ENCODE peak calls at places on chromosome 21, in nine cellular contexts. L is HCT116, M is fibroblast of lung, Y is GM12878, Z is ascending aorta, Q is left lung, N is lower lobe of right lung, E is SJSA1, C is iPS DF 6.9. W is an unnamed sample.

GRCh38 chr21:16942703-16943102 is 570.1 kb upstream of the CXADR start:
- DNase-seq in L (no peak), M (peak), Y (no peak), Z (no peak), Q (no peak), N (no peak), E (no peak), C (peak), W (no peak)

GRCh38 chr21:38769253-38769780 is 36.4 kb upstream of the ETS2 start:
- DNase-seq in L (no peak), M (peak), Y (no peak), Z (no peak), Q (no peak), N (no peak), E (peak), C (no peak), W (no peak)

GRCh38 chr21:42624936-42625335 is 28.5 kb upstream of the PDE9A start:
- DNase-seq in L (no peak), M (no peak), Y (no peak), Z (no peak), Q (no peak), N (no peak), E (no peak), C (no peak), W (no peak)

GRCh38 chr21:25396135-25396711 is 211.1 kb downstream of the MRPL39 start:
- DNase-seq in L (no peak), M (no peak), Y (peak), Z (no peak), Q (no peak), N (no peak), E (no peak), C (no peak), W (no peak)

GRCh38 chr21:22062472-22063139 is 1064.4 kb downstream of the NCAM2 start:
- DNase-seq in L (no peak), M (no peak), Y (no peak), Z (no peak), Q (no peak), N (no peak), E (no peak), C (no peak), W (no peak)

GRCh38 chr21:17711896-17712295 is 99.2 kb upstream of the BTG3 start:
- DNase-seq in L (no peak), M (no peak), Y (no peak), Z (no peak), Q (no peak), N (no peak), E (no peak), C (no peak), W (no peak)

GRCh38 chr21:23811802-23812201 is 1795.5 kb downstream of the MRPL39 start:
- DNase-seq in L (no peak), M (no peak), Y (no peak), Z (no peak), Q (no peak), N (no peak), E (no peak), C (no peak), W (no peak)

GRCh38 chr21:46045154-46045553 is 52.8 kb upstream of the COL6A2 start:
- DNase-seq in L (no peak), M (no peak), Y (no peak), Z (no peak), Q (no peak), N (no peak), E (no peak), C (no peak), W (no peak)

GRCh38 chr21:32886339-32886738 is 114.8 kb upstream of the PAXBP1 start:
- DNase-seq in L (no peak), M (no peak), Y (no peak), Z (no peak), Q (no peak), N (no peak), E (no peak), C (no peak), W (no peak)

GRCh38 chr21:42495765-42496119 is 282 bp downstream of the RSPH1 start:
- DNase-seq in L (no peak), M (no peak), Y (no peak), Z (no peak), Q (no peak), N (no peak), E (no peak), C (no peak), W (peak)

GRCh38 chr21:25639167-25639921 is at the start of gene JAM2:
- DNase-seq in L (no peak), M (peak), Y (no peak), Z (no peak), Q (peak), N (peak), E (no peak), C (no peak), W (no peak)

GRCh38 chr21:32565856-32566465 is 19.4 kb downstream of the TCP10L start:
- DNase-seq in L (no peak), M (peak), Y (no peak), Z (no peak), Q (no peak), N (no peak), E (no peak), C (no peak), W (no peak)

GRCh38 chr21:37546949-37547614 is 180.5 kb downstream of the DYRK1A start:
- DNase-seq in L (no peak), M (peak), Y (no peak), Z (no peak), Q (no peak), N (no peak), E (no peak), C (no peak), W (no peak)

GRCh38 chr21:36763305-36763704 is 64.4 kb downstream of the SIM2 start:
- DNase-seq in L (no peak), M (no peak), Y (no peak), Z (no peak), Q (no peak), N (no peak), E (no peak), C (no peak), W (no peak)

GRCh38 chr21:33396966-33397365 is 6.2 kb upstream of the IFNGR2 start:
- DNase-seq in L (no peak), M (peak), Y (no peak), Z (no peak), Q (no peak), N (no peak), E (no peak), C (no peak), W (no peak)

GRCh38 chr21:45513003-45513706 is 29.1 kb downstream of the SLC19A1 start:
- DNase-seq in L (no peak), M (no peak), Y (no peak), Z (no peak), Q (peak), N (peak), E (no peak), C (no peak), W (no peak)

GRCh38 chr21:41247561-41247968 is 69.0 kb upstream of the FAM3B start:
- DNase-seq in L (no peak), M (peak), Y (no peak), Z (peak), Q (no peak), N (no peak), E (peak), C (no peak), W (no peak)

GRCh38 chr21:45294509-45295291 is 7.0 kb upstream of the POFUT2 start:
- DNase-seq in L (no peak), M (peak), Y (no peak), Z (peak), Q (peak), N (peak), E (peak), C (no peak), W (no peak)

GRCh38 chr21:36696640-36697472 is 2.1 kb upstream of the SIM2 start:
- DNase-seq in L (no peak), M (no peak), Y (no peak), Z (no peak), Q (peak), N (no peak), E (no peak), C (no peak), W (no peak)

GRCh38 chr21:44423941-44424607 is 31.2 kb upstream of the LRRC3 start:
- DNase-seq in L (no peak), M (no peak), Y (no peak), Z (no peak), Q (peak), N (no peak), E (peak), C (no peak), W (no peak)

GRCh38 chr21:45306832-45307571 is 19.3 kb upstream of the POFUT2 start:
- DNase-seq in L (no peak), M (peak), Y (no peak), Z (peak), Q (peak), N (peak), E (no peak), C (no peak), W (peak)

GRCh38 chr21:25887646-25888321 is 153.0 kb downstream of the GABPA start:
- DNase-seq in L (no peak), M (no peak), Y (no peak), Z (no peak), Q (no peak), N (no peak), E (no peak), C (no peak), W (no peak)

GRCh38 chr21:33642896-33643657 is 776 bp downstream of the ITSN1 start:
- DNase-seq in L (no peak), M (peak), Y (no peak), Z (no peak), Q (peak), N (peak), E (peak), C (no peak), W (no peak)

GRCh38 chr21:31500071-31500470 is 156.0 kb upstream of the TIAM1 start:
- DNase-seq in L (no peak), M (no peak), Y (no peak), Z (no peak), Q (no peak), N (no peak), E (no peak), C (no peak), W (no peak)

GRCh38 chr21:32604484-32604883 is 7.7 kb downstream of the CFAP298 start:
- DNase-seq in L (no peak), M (no peak), Y (no peak), Z (no peak), Q (no peak), N (no peak), E (no peak), C (peak), W (no peak)

GRCh38 chr21:42160111-42160949 is 58.6 kb upstream of the ABCG1 start:
- DNase-seq in L (no peak), M (no peak), Y (no peak), Z (no peak), Q (no peak), N (no peak), E (peak), C (no peak), W (no peak)

GRCh38 chr21:18760247-18760646 is 356.7 kb upstream of the TMPRSS15 start:
- DNase-seq in L (no peak), M (no peak), Y (no peak), Z (no peak), Q (no peak), N (no peak), E (no peak), C (no peak), W (no peak)

GRCh38 chr21:18759751-18760161 is 356.2 kb upstream of the TMPRSS15 start:
- DNase-seq in L (no peak), M (no peak), Y (no peak), Z (no peak), Q (peak), N (no peak), E (no peak), C (no peak), W (no peak)

GRCh38 chr21:18764720-18765119 is 361.1 kb upstream of the TMPRSS15 start:
- DNase-seq in L (no peak), M (no peak), Y (no peak), Z (no peak), Q (peak), N (no peak), E (no peak), C (no peak), W (no peak)

DNA sequence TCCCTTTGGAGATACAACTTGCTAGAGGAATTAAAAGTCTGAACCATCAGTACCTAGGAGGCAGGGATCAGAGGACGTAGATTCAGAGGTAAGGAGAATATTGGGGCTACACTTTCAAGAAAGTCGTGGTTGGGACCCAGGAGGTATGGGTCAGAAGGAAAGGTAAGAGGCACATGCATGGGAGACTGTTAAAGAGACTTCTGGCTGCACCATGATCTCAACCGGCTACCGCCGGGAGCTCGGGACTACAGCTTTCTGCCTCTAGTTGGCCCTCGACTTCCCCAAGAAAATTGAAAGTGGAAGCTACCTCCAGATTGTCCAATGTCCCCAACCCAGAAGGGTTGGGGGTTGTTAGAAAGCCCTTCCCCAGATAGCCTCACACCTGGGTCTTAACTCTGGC is 355.7 kb upstream of the TMPRSS15 start:
- DNase-seq in L (no peak), M (no peak), Y (no peak), Z (no peak), Q (no peak), N (no peak), E (no peak), C (no peak), W (no peak)
- H3K27ac ChIP-seq in L (no peak), M (no peak), Y (no peak), Z (no peak), Q (no peak), N (no peak), E (no peak), C (no peak), W (no peak)

GRCh38 chr21:34890258-34890723 is 158.8 kb downstream of the RUNX1 start:
- DNase-seq in L (no peak), M (no peak), Y (no peak), Z (no peak), Q (no peak), N (no peak), E (no peak), C (no peak), W (no peak)
- H3K27ac ChIP-seq in L (peak), M (peak), Y (no peak), Z (peak), Q (peak), N (peak), E (peak), C (no peak), W (no peak)

GRCh38 chr21:27291006-27291405 is 324.1 kb upstream of the ADAMTS5 start:
- DNase-seq in L (no peak), M (peak), Y (no peak), Z (no peak), Q (no peak), N (no peak), E (no peak), C (no peak), W (no peak)
- H3K27ac ChIP-seq in L (no peak), M (no peak), Y (no peak), Z (no peak), Q (no peak), N (no peak), E (no peak), C (no peak), W (no peak)

GRCh38 chr21:27045281-27045985 is 78.5 kb upstream of the ADAMTS5 start:
- DNase-seq in L (no peak), M (no peak), Y (no peak), Z (no peak), Q (no peak), N (no peak), E (no peak), C (no peak), W (no peak)

GRCh38 chr21:27043377-27043776 is 76.5 kb upstream of the ADAMTS5 start:
- DNase-seq in L (no peak), M (no peak), Y (no peak), Z (no peak), Q (no peak), N (no peak), E (no peak), C (no peak), W (no peak)

DNA sequence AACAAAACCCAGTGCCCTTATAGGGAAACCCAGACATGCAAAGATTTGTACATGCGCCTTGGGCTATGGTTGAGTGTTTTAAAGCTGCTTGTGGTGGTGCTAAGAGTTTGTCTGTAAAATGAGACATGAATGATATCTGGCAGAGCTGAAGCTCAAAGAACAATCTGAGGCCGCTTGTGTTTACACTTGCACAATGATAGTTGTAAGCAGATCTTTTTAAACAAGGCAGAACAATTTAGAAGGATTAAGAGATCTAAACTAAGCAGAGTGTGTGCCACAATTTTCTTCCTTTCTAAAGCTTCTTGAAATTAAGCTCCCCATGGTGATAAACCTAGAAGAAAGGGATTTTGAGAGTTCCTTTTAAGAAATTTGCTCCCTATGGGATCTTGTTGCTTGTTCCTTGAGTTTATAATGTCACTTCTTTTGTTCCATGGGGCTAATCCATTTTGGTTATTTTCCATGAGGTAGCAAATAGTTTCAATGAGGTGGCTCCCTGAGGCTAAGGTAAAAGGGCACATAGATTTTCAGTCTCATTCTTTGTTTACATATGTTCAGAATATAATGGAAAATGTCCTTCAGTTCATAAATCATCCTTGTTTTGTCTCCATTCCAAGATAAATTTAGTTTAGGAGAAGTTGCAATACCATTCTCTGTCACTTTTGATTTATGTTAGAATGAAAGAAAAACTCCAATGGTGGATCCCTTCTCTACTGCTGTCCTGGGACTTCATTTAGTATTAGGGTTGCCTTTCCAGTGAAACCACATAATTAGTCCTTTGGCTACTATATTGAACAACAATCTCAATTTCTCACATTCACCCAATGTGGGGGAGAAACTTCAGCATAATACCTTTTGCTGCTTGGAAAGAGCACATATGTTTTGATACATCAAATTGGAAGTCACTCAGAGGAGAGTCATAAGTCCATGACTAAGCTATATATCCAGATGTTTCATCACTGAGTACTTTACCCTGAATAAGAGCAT is 80.7 kb upstream of the ADAMTS5 start:
- DNase-seq in L (no peak), M (peak), Y (no peak), Z (no peak), Q (no peak), N (no peak), E (no peak), C (no peak), W (no peak)
- H3K27ac ChIP-seq in L (no peak), M (no peak), Y (no peak), Z (no peak), Q (no peak), N (no peak), E (no peak), C (no peak), W (no peak)

W was measured in caudate nucleus.